ENCODE peak calls at places on chromosome 11, in four cellular contexts. One of them, this sample, is unnamed.
A peak's percentile ranks its signal among the peaks of the same experiment; 100 is the strongest.

GRCh38 chr11:104199041-104199440 is 35.1 kb upstream of the PDGFD start:
- DNase-seq in stomach: no peak
- DNase-seq in spleen: no peak
- DNase-seq in tibial nerve: no peak
- DNase-seq in this sample: no peak

GRCh38 chr11:126355324-126355925 is at the start of gene ST3GAL4:
- DNase-seq in spleen: peak; percentile 95
- DNase-seq in tibial nerve: peak; percentile 66
- DNase-seq in stomach: peak; percentile 65
- DNase-seq in this sample: peak; percentile 68

GRCh38 chr11:63890368-63890767 is 26.6 kb downstream of the RCOR2 start:
- DNase-seq in stomach: no peak
- DNase-seq in tibial nerve: no peak
- DNase-seq in spleen: no peak
- DNase-seq in this sample: no peak

GRCh38 chr11:102111011-102111786 is 952 bp downstream of the YAP1 start:
- DNase-seq in spleen: no peak
- DNase-seq in tibial nerve: peak; percentile 40
- DNase-seq in stomach: peak; percentile 79
- DNase-seq in this sample: peak; percentile 72

GRCh38 chr11:109939176-109939810 is 153.9 kb upstream of the ZC3H12C start:
- DNase-seq in tibial nerve: no peak
- DNase-seq in spleen: no peak
- DNase-seq in stomach: no peak
- DNase-seq in this sample: peak; percentile 63

GRCh38 chr11:85187992-85188391 is 439.2 kb downstream of the DLG2 start:
- DNase-seq in tibial nerve: no peak
- DNase-seq in spleen: no peak
- DNase-seq in stomach: no peak
- DNase-seq in this sample: no peak

GRCh38 chr11:63791495-63792167 is 21.6 kb upstream of the SPINDOC start:
- DNase-seq in tibial nerve: no peak
- DNase-seq in spleen: no peak
- DNase-seq in stomach: no peak
- DNase-seq in this sample: no peak

GRCh38 chr11:117076941-117077659 is 21.1 kb downstream of the SIK3 start:
- DNase-seq in spleen: no peak
- DNase-seq in stomach: no peak
- DNase-seq in tibial nerve: no peak
- DNase-seq in this sample: no peak

GRCh38 chr11:61718613-61719302 is 33.7 kb upstream of the MYRF start:
- DNase-seq in stomach: no peak
- DNase-seq in spleen: no peak
- DNase-seq in tibial nerve: no peak
- DNase-seq in this sample: no peak

GRCh38 chr11:55719608-55720160 is 53.6 kb upstream of the OR5D13 start:
- DNase-seq in spleen: no peak
- DNase-seq in tibial nerve: no peak
- DNase-seq in stomach: no peak
- DNase-seq in this sample: no peak

GRCh38 chr11:36498721-36499120 is 11.4 kb downstream of the TRAF6 start:
- DNase-seq in stomach: no peak
- DNase-seq in spleen: no peak
- DNase-seq in tibial nerve: no peak
- DNase-seq in this sample: no peak

GRCh38 chr11:105821781-105822180 is 200.3 kb downstream of the MSANTD4 start:
- DNase-seq in tibial nerve: no peak
- DNase-seq in stomach: no peak
- DNase-seq in spleen: no peak
- DNase-seq in this sample: no peak

GRCh38 chr11:131246589-131247164 is 123.7 kb upstream of the NTM start:
- DNase-seq in tibial nerve: no peak
- DNase-seq in spleen: no peak
- DNase-seq in stomach: peak; percentile 55
- DNase-seq in this sample: peak; percentile 60

GRCh38 chr11:71453911-71454304 is 905 bp downstream of the NADSYN1 start:
- DNase-seq in tibial nerve: no peak
- DNase-seq in spleen: no peak
- DNase-seq in stomach: no peak
- DNase-seq in this sample: no peak

GRCh38 chr11:71453021-71453910 is at the start of gene NADSYN1:
- DNase-seq in stomach: peak; percentile 99
- DNase-seq in tibial nerve: peak; percentile 94
- DNase-seq in spleen: peak; percentile 100
- DNase-seq in this sample: peak; percentile 99

GRCh38 chr11:71450507-71450906 is 2.3 kb upstream of the DHCR7 start:
- DNase-seq in stomach: no peak
- DNase-seq in tibial nerve: no peak
- DNase-seq in spleen: no peak
- DNase-seq in this sample: no peak

GRCh38 chr11:71452354-71453020 is 516 bp upstream of the NADSYN1 start:
- DNase-seq in stomach: peak; percentile 63
- DNase-seq in spleen: peak; percentile 91
- DNase-seq in tibial nerve: no peak
- DNase-seq in this sample: peak; percentile 65

GRCh38 chr11:71451596-71452353 is 1.2 kb upstream of the NADSYN1 start:
- DNase-seq in spleen: no peak
- DNase-seq in tibial nerve: no peak
- DNase-seq in stomach: no peak
- DNase-seq in this sample: peak; percentile 52
- TF ChIP-seq POLR2A in spleen: no peak
- TF ChIP-seq POLR2A in tibial nerve: no peak
- TF ChIP-seq POLR2A in stomach: no peak
- TF ChIP-seq POLR2A in this sample: no peak

GRCh38 chr11:3049430-3050243 is 7.6 kb downstream of the CARS1 start:
- DNase-seq in stomach: peak; percentile 76
- DNase-seq in tibial nerve: peak; percentile 61
- DNase-seq in spleen: peak; percentile 92
- DNase-seq in this sample: peak; percentile 59
- TF ChIP-seq POLR2A in stomach: no peak
- TF ChIP-seq POLR2A in tibial nerve: no peak
- TF ChIP-seq POLR2A in spleen: no peak
- TF ChIP-seq POLR2A in this sample: no peak

DNA sequence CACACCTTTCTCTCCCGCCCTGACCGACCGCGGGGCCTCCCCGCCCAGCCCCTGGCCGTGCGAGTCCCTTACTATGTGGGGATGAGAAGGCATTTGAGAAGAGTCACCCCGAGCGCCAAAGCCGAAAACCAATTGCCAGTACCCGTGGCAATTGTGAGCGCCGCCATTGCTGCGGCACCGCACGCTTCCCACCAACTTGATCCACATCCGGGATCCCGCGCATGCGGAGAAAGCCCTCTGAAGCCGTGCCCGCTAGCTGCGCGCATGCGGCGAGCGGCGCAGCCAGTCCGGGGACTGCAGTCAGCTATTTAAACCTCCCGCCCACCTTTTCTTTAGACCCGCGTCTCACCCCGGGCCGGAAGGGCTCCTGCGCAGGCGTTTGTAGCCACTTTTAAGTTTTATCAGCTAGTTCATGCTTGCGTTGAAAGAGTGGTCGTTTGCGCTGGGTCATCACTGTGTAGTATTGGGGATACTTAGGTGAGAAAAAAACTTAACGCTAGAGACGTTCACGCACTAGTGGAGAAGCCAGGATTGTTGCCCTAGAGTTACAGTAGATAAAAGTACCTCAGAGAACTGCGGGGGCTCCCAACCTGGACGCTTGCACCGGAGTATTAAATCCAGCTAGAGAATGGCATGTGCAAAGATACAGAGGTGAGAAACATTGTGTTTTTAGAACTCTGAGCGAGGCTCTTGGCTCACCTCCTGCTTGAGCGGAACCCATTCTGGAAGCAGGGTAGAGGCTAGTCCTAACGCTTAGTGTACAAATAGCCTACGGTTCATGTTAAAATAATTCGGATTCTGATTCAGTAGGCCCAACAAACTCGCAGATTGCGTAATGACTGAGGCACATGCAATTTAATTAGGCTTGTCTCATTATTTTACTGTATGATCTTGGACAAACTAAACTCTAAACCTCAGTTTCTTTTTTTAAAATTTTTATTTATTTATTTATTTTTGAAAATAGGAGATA is at the start of gene ALG8:
- DNase-seq in spleen: peak; percentile 99
- DNase-seq in tibial nerve: peak; percentile 85
- DNase-seq in stomach: peak; percentile 97
- DNase-seq in this sample: peak; percentile 96
- TF ChIP-seq POLR2A in spleen: no peak
- TF ChIP-seq POLR2A in tibial nerve: no peak
- TF ChIP-seq POLR2A in stomach: peak; percentile 46
- TF ChIP-seq POLR2A in this sample: peak; percentile 81

GRCh38 chr11:593347-593746 is 17.1 kb downstream of the PHRF1 start:
- DNase-seq in tibial nerve: no peak
- DNase-seq in spleen: no peak
- DNase-seq in stomach: no peak
- DNase-seq in this sample: no peak

GRCh38 chr11:592501-592900 is 16.2 kb downstream of the PHRF1 start:
- DNase-seq in tibial nerve: no peak
- DNase-seq in spleen: no peak
- DNase-seq in stomach: no peak
- DNase-seq in this sample: no peak

GRCh38 chr11:590997-591396 is 14.7 kb downstream of the PHRF1 start:
- DNase-seq in spleen: no peak
- DNase-seq in tibial nerve: no peak
- DNase-seq in stomach: no peak
- DNase-seq in this sample: no peak

GRCh38 chr11:595400-595799 is 19.1 kb downstream of the PHRF1 start:
- DNase-seq in spleen: no peak
- DNase-seq in tibial nerve: no peak
- DNase-seq in stomach: no peak
- DNase-seq in this sample: no peak

GRCh38 chr11:592918-593317 is 16.6 kb downstream of the PHRF1 start:
- DNase-seq in tibial nerve: no peak
- DNase-seq in stomach: no peak
- DNase-seq in spleen: no peak
- DNase-seq in this sample: no peak
- TF ChIP-seq POLR2A in tibial nerve: no peak
- TF ChIP-seq POLR2A in stomach: no peak
- TF ChIP-seq POLR2A in spleen: no peak
- TF ChIP-seq POLR2A in this sample: no peak

GRCh38 chr11:76233936-76234703 is 27.8 kb upstream of the WNT11 start:
- DNase-seq in stomach: no peak
- DNase-seq in spleen: peak; percentile 87
- DNase-seq in tibial nerve: peak; percentile 58
- DNase-seq in this sample: peak; percentile 36
- TF ChIP-seq POLR2A in stomach: no peak
- TF ChIP-seq POLR2A in spleen: no peak
- TF ChIP-seq POLR2A in tibial nerve: no peak
- TF ChIP-seq POLR2A in this sample: no peak

GRCh38 chr11:111358038-111359001 is 20.8 kb downstream of the POU2AF1 start:
- DNase-seq in spleen: no peak
- DNase-seq in tibial nerve: no peak
- DNase-seq in stomach: peak; percentile 59
- DNase-seq in this sample: no peak
- TF ChIP-seq POLR2A in spleen: no peak
- TF ChIP-seq POLR2A in tibial nerve: no peak
- TF ChIP-seq POLR2A in stomach: no peak
- TF ChIP-seq POLR2A in this sample: no peak

DNA sequence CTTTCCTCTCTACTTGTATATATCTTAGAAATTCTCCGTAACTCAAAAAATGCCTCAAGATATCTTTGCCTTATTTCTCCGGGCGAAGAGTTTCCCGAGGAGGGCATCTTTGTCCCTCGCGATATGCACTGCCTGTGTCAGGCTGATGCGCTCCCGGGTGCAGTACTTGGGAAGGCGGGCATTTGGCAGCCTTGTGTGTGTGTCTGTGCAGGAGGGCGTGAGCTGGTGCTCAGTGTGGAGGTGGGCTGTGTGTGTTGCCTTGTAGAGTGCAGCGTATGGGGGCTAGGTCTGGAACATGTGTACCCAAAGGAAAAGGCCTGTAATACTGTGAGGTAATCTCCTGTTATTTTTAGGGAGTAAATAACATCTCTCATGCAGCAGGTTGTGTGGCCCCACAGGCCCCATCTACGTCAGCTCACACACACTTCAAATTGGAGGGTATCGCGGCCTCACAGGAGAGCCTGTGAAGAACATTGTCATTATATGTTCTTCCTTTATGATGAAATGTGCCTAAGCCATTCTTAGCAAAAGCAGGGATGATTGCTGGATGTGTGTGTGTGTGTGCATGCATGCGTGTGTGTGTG is 77.5 kb downstream of the KCNJ1 start:
- DNase-seq in spleen: no peak
- DNase-seq in tibial nerve: no peak
- DNase-seq in stomach: no peak
- DNase-seq in this sample: no peak
- TF ChIP-seq POLR2A in spleen: no peak
- TF ChIP-seq POLR2A in tibial nerve: no peak
- TF ChIP-seq POLR2A in stomach: no peak
- TF ChIP-seq POLR2A in this sample: no peak

GRCh38 chr11:68010058-68011041 is at the start of gene ALDH3B1:
- DNase-seq in spleen: peak; percentile 93
- DNase-seq in stomach: peak; percentile 95
- DNase-seq in tibial nerve: peak; percentile 97
- DNase-seq in this sample: peak; percentile 94
- TF ChIP-seq POLR2A in spleen: no peak
- TF ChIP-seq POLR2A in stomach: no peak
- TF ChIP-seq POLR2A in tibial nerve: peak; percentile 84
- TF ChIP-seq POLR2A in this sample: peak; percentile 85

GRCh38 chr11:73659961-73660360 is 13.6 kb downstream of the PLEKHB1 start:
- DNase-seq in stomach: no peak
- DNase-seq in tibial nerve: no peak
- DNase-seq in spleen: no peak
- DNase-seq in this sample: no peak

GRCh38 chr11:73660497-73661034 is 14.2 kb downstream of the PLEKHB1 start:
- DNase-seq in spleen: no peak
- DNase-seq in tibial nerve: no peak
- DNase-seq in stomach: no peak
- DNase-seq in this sample: no peak

GRCh38 chr11:73663604-73664495 is 17.5 kb downstream of the PLEKHB1 start:
- DNase-seq in stomach: no peak
- DNase-seq in spleen: no peak
- DNase-seq in tibial nerve: no peak
- DNase-seq in this sample: no peak

GRCh38 chr11:73662445-73663157 is 16.2 kb downstream of the PLEKHB1 start:
- DNase-seq in tibial nerve: no peak
- DNase-seq in stomach: no peak
- DNase-seq in spleen: no peak
- DNase-seq in this sample: no peak

DNA sequence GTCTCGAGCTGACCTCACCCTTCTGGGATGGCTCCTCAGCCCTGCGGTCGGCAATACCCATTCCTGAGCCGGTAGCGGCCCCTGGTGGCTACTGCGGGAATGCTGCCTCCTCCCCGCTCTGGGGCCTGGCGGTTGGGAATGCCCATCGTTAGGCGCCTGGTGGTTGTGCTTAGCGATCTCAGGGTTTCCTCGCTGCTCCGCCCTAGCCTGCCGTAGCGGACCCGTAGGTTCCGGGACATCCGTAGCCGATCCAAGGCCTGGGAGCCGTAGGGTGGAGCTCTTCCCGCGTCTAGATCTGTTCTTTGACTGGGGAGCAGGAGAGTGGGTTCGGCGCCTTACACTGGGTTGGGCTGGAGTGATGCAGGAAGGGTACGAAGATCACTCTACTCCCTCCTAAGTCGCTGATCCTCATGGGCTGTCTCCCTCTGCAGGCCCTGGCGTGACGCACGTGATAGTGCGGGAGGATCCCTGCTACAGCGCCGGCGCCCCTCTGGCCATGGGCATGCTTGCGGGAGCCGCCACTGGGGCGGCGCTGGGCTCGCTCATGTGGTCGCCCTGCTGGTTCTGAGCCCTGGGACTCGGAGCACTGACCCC is 14.8 kb downstream of the PLEKHB1 start:
- DNase-seq in spleen: peak; percentile 97
- DNase-seq in stomach: peak; percentile 91
- DNase-seq in tibial nerve: peak; percentile 86
- DNase-seq in this sample: peak; percentile 86
- TF ChIP-seq POLR2A in spleen: no peak
- TF ChIP-seq POLR2A in stomach: no peak
- TF ChIP-seq POLR2A in tibial nerve: no peak
- TF ChIP-seq POLR2A in this sample: no peak